ENCODE peak calls at places on chromosome 19, in eight cellular contexts. D, K, C, W, N, Z, Q and R are unnamed samples.

GRCh38 chr19:58150328-58150921 is at the start of gene ZNF329:
- DNase-seq in Q (peak; percentile 74), W (peak; percentile 76), K (peak; percentile 78), Z (peak; percentile 93), D (peak; percentile 33), N (peak; percentile 41), C (peak; percentile 80), R (peak; percentile 85)

GRCh38 chr19:55452381-55453325 is 8.8 kb downstream of the ISOC2 start:
- DNase-seq in K (peak; percentile 40), N (no peak), D (peak; percentile 43), C (no peak), Q (peak; percentile 16), W (peak; percentile 79), Z (peak; percentile 78), R (no peak)

GRCh38 chr19:17385878-17386611 is 8.0 kb downstream of the CCDC194 start:
- DNase-seq in N (no peak), K (no peak), W (peak; percentile 30), D (peak; percentile 33), C (peak; percentile 49), Z (peak; percentile 78), Q (no peak), R (peak; percentile 79)

GRCh38 chr19:42850981-42851717 is 28.4 kb downstream of the PSG1 start:
- DNase-seq in Z (no peak), Q (no peak), W (peak; percentile 98), D (peak; percentile 28), K (peak; percentile 90), N (peak; percentile 25), C (no peak), R (no peak)

GRCh38 chr19:42419309-42419708 is 7.9 kb downstream of the LIPE start:
- DNase-seq in N (no peak), Z (no peak), W (no peak), C (no peak), K (no peak), D (no peak), Q (no peak), R (no peak)

GRCh38 chr19:32387701-32388392 is 17.7 kb upstream of the DPY19L3 start:
- DNase-seq in Z (no peak), N (no peak), C (no peak), K (no peak), W (peak; percentile 62), D (no peak), Q (peak; percentile 45), R (no peak)

GRCh38 chr19:28372800-28373199 is 840.2 kb downstream of the UQCRFS1 start:
- DNase-seq in D (no peak), K (no peak), Z (no peak), C (no peak), Q (no peak), W (no peak), N (no peak), R (no peak)

GRCh38 chr19:18294467-18294864 is 13.0 kb upstream of the JUND start:
- DNase-seq in Q (peak; percentile 41), C (peak; percentile 81), Z (no peak), K (peak; percentile 48), N (no peak), D (no peak), W (no peak), R (peak; percentile 72)

GRCh38 chr19:15437355-15438123 is 12.2 kb downstream of the WIZ start:
- DNase-seq in D (no peak), W (peak; percentile 74), N (no peak), K (no peak), Q (no peak), Z (no peak), C (no peak), R (no peak)

GRCh38 chr19:43470288-43470687 is 4.9 kb upstream of the LYPD3 start:
- DNase-seq in Q (no peak), Z (no peak), K (peak; percentile 32), W (peak; percentile 93), C (no peak), D (no peak), N (no peak), R (no peak)

GRCh38 chr19:55070755-55071502 is 4.7 kb upstream of the EPS8L1 start:
- DNase-seq in D (no peak), Q (peak; percentile 36), K (peak; percentile 88), Z (peak; percentile 64), C (peak; percentile 92), W (peak; percentile 58), N (no peak), R (no peak)

GRCh38 chr19:42122691-42123607 is 9.3 kb downstream of the POU2F2 start:
- DNase-seq in Q (no peak), N (no peak), D (no peak), Z (no peak), C (no peak), K (no peak), W (no peak), R (no peak)

GRCh38 chr19:17860331-17860992 is 752 bp downstream of the RPL18A start:
- DNase-seq in K (no peak), Z (no peak), Q (no peak), C (no peak), W (no peak), D (no peak), N (no peak), R (no peak)

GRCh38 chr19:10686661-10687517 is 14.3 kb upstream of the QTRT1 start:
- DNase-seq in W (peak; percentile 28), C (no peak), K (peak; percentile 29), D (no peak), Q (no peak), N (no peak), Z (no peak), R (no peak)

GRCh38 chr19:43790587-43790986 is 9.8 kb upstream of the KCNN4 start:
- DNase-seq in K (no peak), Q (no peak), C (no peak), D (no peak), N (no peak), W (no peak), Z (no peak), R (no peak)

GRCh38 chr19:43534811-43535761 is 2.1 kb downstream of the ZNF575 start:
- DNase-seq in C (no peak), Q (peak; percentile 43), N (peak; percentile 58), K (no peak), D (peak; percentile 36), W (peak; percentile 61), Z (peak; percentile 75), R (peak; percentile 63)

GRCh38 chr19:30393729-30394480 is 21.7 kb downstream of the ZNF536 start:
- DNase-seq in Z (no peak), W (no peak), Q (no peak), D (no peak), N (no peak), C (no peak), K (no peak), R (no peak)

GRCh38 chr19:5358173-5358800 is 17.7 kb upstream of the PTPRS start:
- DNase-seq in W (peak; percentile 17), Q (no peak), C (no peak), N (no peak), Z (no peak), K (no peak), D (no peak), R (no peak)

GRCh38 chr19:3721900-3722442 is 13.8 kb downstream of the TJP3 start:
- DNase-seq in Z (no peak), K (no peak), W (no peak), D (no peak), N (no peak), C (no peak), Q (no peak), R (no peak)

GRCh38 chr19:43555185-43555770 is 20.0 kb downstream of the XRCC1 start:
- DNase-seq in K (peak; percentile 53), Q (peak; percentile 68), D (peak; percentile 42), C (peak; percentile 67), W (peak; percentile 66), N (no peak), Z (peak; percentile 83), R (peak; percentile 64)

DNA sequence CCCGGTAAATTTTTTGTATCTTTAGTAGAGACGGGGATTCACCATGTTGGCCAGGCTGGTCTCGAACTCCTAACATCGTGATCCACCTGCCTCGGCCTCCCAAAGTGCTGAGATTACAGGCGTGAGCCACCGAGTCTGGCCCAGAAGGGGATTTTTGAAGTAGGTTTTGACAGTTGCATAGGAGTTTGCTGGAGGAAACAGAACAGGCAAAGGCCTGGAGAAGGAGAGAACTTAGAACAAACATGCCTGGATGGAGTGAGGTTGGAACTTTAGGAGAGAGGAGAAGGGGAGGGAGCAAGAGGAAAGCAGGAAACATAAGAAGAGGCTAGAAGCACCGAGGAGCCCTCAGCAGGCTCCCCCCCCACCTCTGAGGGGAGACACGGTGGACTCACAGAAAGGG is 1.6 kb upstream of the FBN3 start:
- DNase-seq in D (no peak), W (no peak), N (no peak), K (no peak), Z (no peak), Q (no peak), C (no peak), R (no peak)
- H3K27me3 ChIP-seq in D (peaks cover 41% of the 10 kb centered on the region), W (peaks cover 59% of the 10 kb centered on the region), N (peaks cover 7% of the 10 kb centered on the region), K (peaks cover 10% of the 10 kb centered on the region), Z (peaks cover 3% of the 10 kb centered on the region), Q (peaks cover 3% of the 10 kb centered on the region), C (peaks cover 87% of the 10 kb centered on the region), R (peaks cover 44% of the 10 kb centered on the region)

DNA sequence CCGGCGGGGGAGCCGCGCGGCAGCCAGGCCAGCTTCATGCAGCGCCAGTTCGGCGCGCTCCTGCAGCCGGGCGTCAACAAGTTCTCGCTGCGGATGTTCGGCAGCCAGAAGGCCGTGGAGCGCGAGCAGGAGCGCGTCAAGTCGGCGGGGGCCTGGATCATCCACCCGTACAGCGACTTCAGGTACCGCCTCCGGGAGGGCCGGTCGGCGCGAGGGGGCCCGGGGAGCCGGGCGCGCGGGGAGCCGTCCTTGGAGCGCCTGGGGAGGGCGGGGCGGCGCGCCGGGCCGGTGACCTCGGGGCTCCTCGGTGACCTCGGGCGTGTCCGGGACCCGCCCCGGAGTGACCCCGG is 690 bp downstream of the HCN2 start:
- DNase-seq in D (no peak), Q (no peak), W (peak; percentile 30), K (peak; percentile 25), Z (peak; percentile 56), C (no peak), N (no peak), R (no peak)
- H3K27me3 ChIP-seq in D (peaks cover 72% of the 10 kb centered on the region), Q (peaks cover 9% of the 10 kb centered on the region), W (peaks cover 24% of the 10 kb centered on the region), K (peaks cover 14% of the 10 kb centered on the region), Z (peaks cover 38% of the 10 kb centered on the region), C (peaks cover 70% of the 10 kb centered on the region), N (peaks cover 20% of the 10 kb centered on the region), R (peaks cover 59% of the 10 kb centered on the region)

GRCh38 chr19:719081-719512 is 10.4 kb downstream of the PALM start:
- DNase-seq in W (no peak), C (no peak), Z (no peak), D (peak; percentile 37), N (no peak), K (no peak), Q (no peak), R (no peak)
- H3K27me3 ChIP-seq in W (peaks cover 2% of the 10 kb centered on the region), C (peaks cover 89% of the 10 kb centered on the region), Z (no peaks in the 10 kb centered on the region), D (no peaks in the 10 kb centered on the region), N (no peaks in the 10 kb centered on the region), K (no peaks in the 10 kb centered on the region), Q (no peaks in the 10 kb centered on the region), R (peaks cover 22% of the 10 kb centered on the region)

DNA sequence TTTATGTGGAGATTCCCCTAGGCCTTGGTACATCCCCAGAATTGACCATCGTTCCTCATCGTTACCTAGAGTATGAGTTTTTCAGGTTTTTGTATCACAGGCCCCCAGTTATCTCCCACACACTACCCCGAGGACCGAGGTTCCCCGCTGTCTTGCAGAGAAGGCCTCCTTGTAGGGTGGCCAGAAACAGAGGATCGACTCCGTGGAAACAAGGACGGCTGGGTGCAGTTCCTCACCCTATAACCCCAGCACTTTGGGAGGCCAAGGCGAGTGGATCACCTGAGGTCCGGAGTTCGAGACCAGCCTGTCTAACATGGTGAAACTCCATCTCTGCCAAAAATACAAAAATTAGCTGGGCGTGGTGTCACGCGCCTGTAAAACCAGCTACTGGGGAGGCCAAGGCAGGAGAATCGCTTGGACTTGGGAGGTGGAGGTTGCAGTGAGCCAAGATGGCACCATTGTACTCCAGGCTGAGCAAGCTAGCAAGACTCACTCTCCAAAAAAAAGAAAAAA is 720 bp downstream of the ADAT3 start:
- DNase-seq in C (no peak), N (no peak), D (no peak), Z (no peak), K (no peak), W (no peak), Q (no peak), R (no peak)
- H3K27me3 ChIP-seq in C (no peaks in the 10 kb centered on the region), N (no peaks in the 10 kb centered on the region), D (no peaks in the 10 kb centered on the region), Z (no peaks in the 10 kb centered on the region), K (no peaks in the 10 kb centered on the region), W (no peaks in the 10 kb centered on the region), Q (no peaks in the 10 kb centered on the region), R (no peaks in the 10 kb centered on the region)